ENCODE peak calls at places on chromosomes 1 and 21, in four cellular contexts. V is CD8-positive, alpha-beta T cell; K is HCT116; P is heart left ventricle. J is an unnamed sample.

GRCh38 chr1:224726783-224727182 is 110.7 kb downstream of the CNIH3 start:
- DNase-seq in V (no peak), K (no peak), P (no peak), J (no peak)

GRCh38 chr1:53540604-53541262 is 81.5 kb downstream of the DMRTB1 start:
- DNase-seq in V (no peak), K (no peak), P (peak; percentile 12), J (no peak)

GRCh38 chr21:26715878-26716506 is 129.2 kb downstream of the ADAMTS1 start:
- DNase-seq in V (no peak), K (no peak), P (peak; percentile 32), J (peak; percentile 45)

GRCh38 chr1:6141601-6142000 is 38.5 kb downstream of the CHD5 start:
- DNase-seq in V (no peak), K (no peak), P (no peak), J (no peak)

GRCh38 chr1:159009704-159010361 is at the start of gene IFI16:
- DNase-seq in V (peak; percentile 56), K (no peak), P (peak; percentile 56), J (no peak)

GRCh38 chr1:154747841-154748766 is 122.0 kb downstream of the KCNN3 start:
- DNase-seq in V (peak; percentile 36), K (no peak), P (peak; percentile 62), J (peak; percentile 7)

GRCh38 chr1:43358121-43358745 is 548 bp upstream of the CDC20 start:
- DNase-seq in V (no peak), K (peak; percentile 49), P (no peak), J (peak; percentile 37)

GRCh38 chr1:206456577-206457375 is 13.5 kb upstream of the IKBKE start:
- DNase-seq in V (no peak), K (no peak), P (peak; percentile 28), J (no peak)

GRCh38 chr1:235601087-235601486 is 48.5 kb downstream of the GNG4 start:
- DNase-seq in V (no peak), K (no peak), P (no peak), J (no peak)

GRCh38 chr21:38311091-38311490 is 54.3 kb downstream of the KCNJ15 start:
- DNase-seq in V (no peak), K (no peak), P (no peak), J (no peak)

GRCh38 chr1:22114083-22115012 is 28.5 kb downstream of the WNT4 start:
- DNase-seq in V (no peak), K (no peak), P (peak; percentile 60), J (no peak)

GRCh38 chr1:109808703-109809102 is 45.0 kb upstream of the EPS8L3 start:
- DNase-seq in V (no peak), K (no peak), P (no peak), J (no peak)

GRCh38 chr1:147821883-147822282 is 61.5 kb upstream of the GJA5 start:
- DNase-seq in V (no peak), K (no peak), P (peak; percentile 56), J (no peak)

GRCh38 chr1:180156631-180157091 is 2.0 kb downstream of the QSOX1 start:
- DNase-seq in V (no peak), K (no peak), P (no peak), J (no peak)

GRCh38 chr1:21944261-21945074 is 7.4 kb upstream of the HSPG2 start:
- DNase-seq in V (no peak), K (no peak), P (no peak), J (no peak)

GRCh38 chr1:205656236-205656635 is 24.1 kb downstream of the SLC45A3 start:
- DNase-seq in V (no peak), K (no peak), P (no peak), J (no peak)

GRCh38 chr1:63688302-63688701 is 85.5 kb upstream of the ROR1 start:
- DNase-seq in V (no peak), K (no peak), P (no peak), J (no peak)

GRCh38 chr1:43887748-43888147 is 45.9 kb upstream of the ARTN start:
- DNase-seq in V (no peak), K (no peak), P (no peak), J (no peak)

GRCh38 chr1:47262787-47263413 is 30.9 kb upstream of the TAL1 start:
- DNase-seq in V (no peak), K (peak; percentile 24), P (no peak), J (no peak)

GRCh38 chr1:206897175-206897574 is at the start of gene IL24:
- DNase-seq in V (no peak), K (no peak), P (no peak), J (no peak)

GRCh38 chr1:221497051-221497450 is 244.8 kb downstream of the DUSP10 start:
- DNase-seq in V (no peak), K (no peak), P (no peak), J (no peak)

GRCh38 chr1:217137210-217137871 is 414.1 kb upstream of the ESRRG start:
- DNase-seq in V (no peak), K (no peak), P (no peak), J (no peak)

GRCh38 chr1:156705918-156706646 is 699 bp upstream of the CRABP2 start:
- DNase-seq in V (peak; percentile 48), K (no peak), P (peak; percentile 59), J (peak; percentile 64)

GRCh38 chr1:25425098-25426085 is 4.8 kb upstream of the RHCE start:
- DNase-seq in V (no peak), K (no peak), P (no peak), J (no peak)

GRCh38 chr21:39062196-39062900 is 120.9 kb downstream of the PSMG1 start:
- DNase-seq in V (no peak), K (no peak), P (no peak), J (no peak)

GRCh38 chr21:31011412-31011811 is 26.9 kb downstream of the KRTAP19-8 start:
- DNase-seq in V (no peak), K (no peak), P (no peak), J (no peak)

GRCh38 chr1:181139631-181140051 is 51.1 kb downstream of the IER5 start:
- DNase-seq in V (no peak), K (no peak), P (no peak), J (no peak)

GRCh38 chr1:23796466-23797271 is 3.9 kb downstream of the GALE start:
- DNase-seq in V (no peak), K (no peak), P (no peak), J (no peak)

GRCh38 chr1:36089393-36090121 is 865 bp downstream of the ADPRS start:
- DNase-seq in V (no peak), K (no peak), P (no peak), J (no peak)

GRCh38 chr1:14538335-14538734 is 60.1 kb upstream of the KAZN start:
- DNase-seq in V (no peak), K (no peak), P (no peak), J (no peak)

GRCh38 chr21:43597052-43597451 is 62.2 kb downstream of the HSF2BP start:
- DNase-seq in V (no peak), K (no peak), P (no peak), J (no peak)

GRCh38 chr1:185352067-185352466 is 35.0 kb upstream of the IVNS1ABP start:
- DNase-seq in V (no peak), K (no peak), P (no peak), J (no peak)

GRCh38 chr1:88655685-88656299 is 28.3 kb upstream of the PKN2 start:
- DNase-seq in V (no peak), K (peak; percentile 19), P (no peak), J (no peak)

GRCh38 chr1:23101101-23101827 is 67.4 kb downstream of the LUZP1 start:
- DNase-seq in V (no peak), K (no peak), P (no peak), J (no peak)

GRCh38 chr1:167199656-167200055 is 21.0 kb upstream of the POU2F1 start:
- DNase-seq in V (no peak), K (no peak), P (no peak), J (no peak)

GRCh38 chr21:36415375-36415774 is 30.2 kb downstream of the CHAF1B start:
- DNase-seq in V (no peak), K (no peak), P (no peak), J (no peak)

GRCh38 chr1:40384413-40384762 is 10.9 kb downstream of the SMAP2 start:
- DNase-seq in V (no peak), K (no peak), P (no peak), J (no peak)

GRCh38 chr1:220887868-220888664 is 8.8 kb downstream of the HLX start:
- DNase-seq in V (no peak), K (no peak), P (no peak), J (no peak)

GRCh38 chr1:232147215-232147614 is 482.7 kb downstream of the SIPA1L2 start:
- DNase-seq in V (no peak), K (no peak), P (no peak), J (no peak)

GRCh38 chr1:220894924-220895256 is 15.6 kb downstream of the HLX start:
- DNase-seq in V (no peak), K (no peak), P (no peak), J (no peak)

GRCh38 chr1:230500063-230500462 is 73.9 kb upstream of the PGBD5 start:
- DNase-seq in V (no peak), K (no peak), P (no peak), J (no peak)
- TF ChIP-seq CTCF in V (no peak), K (no peak), P (no peak), J (no peak)

GRCh38 chr1:119032986-119033385 is 44.8 kb upstream of the TBX15 start:
- DNase-seq in V (no peak), K (no peak), P (no peak), J (no peak)
- H3K27me3 ChIP-seq in V (no peaks in the 10 kb centered on the region), K (no peaks in the 10 kb centered on the region), P (no peaks in the 10 kb centered on the region), J (no peaks in the 10 kb centered on the region)

GRCh38 chr1:31401241-31401640 is 11.8 kb upstream of the SERINC2 start:
- DNase-seq in V (no peak), K (no peak), P (no peak), J (no peak)
- TF ChIP-seq CTCF in V (no peak), K (no peak), P (no peak), J (no peak)

GRCh38 chr1:7636801-7637526 is 134.1 kb upstream of the VAMP3 start:
- DNase-seq in V (no peak), K (no peak), P (no peak), J (no peak)
- H3K27me3 ChIP-seq in V (no peaks in the 10 kb centered on the region), K (peaks cover 6% of the 10 kb centered on the region), P (no peaks in the 10 kb centered on the region), J (no peaks in the 10 kb centered on the region)

DNA sequence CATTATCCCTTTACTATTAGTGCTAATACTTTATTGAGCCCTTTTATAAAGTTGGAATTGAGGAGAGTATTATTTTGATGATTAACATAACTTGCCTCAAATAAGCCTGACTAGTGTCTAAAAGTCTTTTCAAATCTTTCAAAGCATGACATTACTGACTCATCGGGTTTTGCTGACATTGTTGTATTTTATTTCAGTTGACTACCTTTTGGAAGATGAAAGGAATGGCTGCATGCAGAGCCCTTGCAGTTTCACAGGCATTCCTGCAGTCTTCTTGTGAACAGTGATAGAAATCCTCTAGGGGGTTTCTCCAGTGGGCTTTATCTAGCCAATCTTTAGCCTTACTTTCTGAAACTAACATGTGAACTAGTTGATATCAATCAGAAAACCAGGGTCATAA is 43.0 kb upstream of the TMEM61 start:
- DNase-seq in V (no peak), K (no peak), P (no peak), J (no peak)
- TF ChIP-seq CTCF in V (no peak), K (no peak), P (no peak), J (no peak)